ENCODE peak calls at places on chromosomes 2 and 18, in six cellular contexts. P, M, A, Z, G and Q are unnamed samples.

GRCh38 chr2:33804155-33804554 is 205.1 kb upstream of the FAM98A start:
- DNase-seq in M (no peak), A (no peak), P (no peak), G (no peak), Z (no peak), Q (no peak)

GRCh38 chr2:201450910-201451329 is 338 bp downstream of the TRAK2 start:
- DNase-seq in Z (peak), M (no peak), A (peak), P (no peak), G (peak), Q (no peak)

GRCh38 chr2:201257381-201257940 is 2.9 kb upstream of the CASP8 start:
- DNase-seq in P (peak), G (no peak), A (no peak), Z (no peak), M (no peak), Q (no peak)

GRCh38 chr18:48944634-48945033 is 6.1 kb downstream of the SMAD7 start:
- DNase-seq in Z (peak), P (no peak), A (no peak), G (no peak), M (no peak), Q (no peak)

GRCh38 chr2:27051902-27052645 is 606 bp downstream of the AGBL5 start:
- DNase-seq in A (no peak), G (no peak), M (peak), P (peak), Z (peak), Q (peak)

GRCh38 chr2:26430826-26431225 is 29.1 kb downstream of the DRC1 start:
- DNase-seq in Z (peak), A (no peak), P (no peak), G (peak), M (no peak), Q (no peak)

GRCh38 chr18:3869848-3870247 is 419.9 kb downstream of the TGIF1 start:
- DNase-seq in G (peak), P (no peak), A (peak), M (no peak), Z (peak), Q (peak)

GRCh38 chr18:48358868-48359267 is 50.3 kb downstream of the ZBTB7C start:
- DNase-seq in M (peak), Z (no peak), A (no peak), P (no peak), G (no peak), Q (no peak)

GRCh38 chr2:28469304-28469703 is 26.6 kb upstream of the PLB1 start:
- DNase-seq in G (peak), P (no peak), Z (peak), A (peak), M (peak), Q (peak)

GRCh38 chr2:47607315-47608061 is 175.5 kb upstream of the MSH6 start:
- DNase-seq in M (no peak), G (no peak), Z (no peak), P (no peak), A (no peak), Q (no peak)

GRCh38 chr18:25282922-25283703 is 68.9 kb downstream of the ZNF521 start:
- DNase-seq in G (no peak), P (no peak), M (no peak), Z (no peak), A (no peak), Q (no peak)

GRCh38 chr2:108220191-108220590 is 19.6 kb upstream of the SULT1C3 start:
- DNase-seq in Z (no peak), A (no peak), G (no peak), M (no peak), P (no peak), Q (no peak)

GRCh38 chr2:241507430-241508239 is 749 bp downstream of the STK25 start:
- DNase-seq in A (peak), M (no peak), P (peak), G (peak), Z (peak), Q (peak)

GRCh38 chr2:27940090-27940671 is 49.7 kb downstream of the BABAM2 start:
- DNase-seq in Z (no peak), A (no peak), M (no peak), G (no peak), P (no peak), Q (no peak)

GRCh38 chr2:41267929-41268659 is 779.7 kb upstream of the PKDCC start:
- DNase-seq in Z (no peak), G (no peak), M (no peak), P (no peak), A (no peak), Q (no peak)

GRCh38 chr18:12742453-12742852 is 39.6 kb downstream of the PSMG2 start:
- DNase-seq in P (no peak), M (no peak), G (peak), A (peak), Z (peak), Q (peak)

GRCh38 chr18:47846431-47846830 is 84.0 kb downstream of the SMAD2 start:
- DNase-seq in M (no peak), A (no peak), Z (no peak), P (no peak), G (no peak), Q (no peak)

GRCh38 chr2:127453392-127454171 is 35.4 kb downstream of the PROC start:
- DNase-seq in P (no peak), Z (no peak), G (peak), A (no peak), M (no peak), Q (peak)
- TF ChIP-seq CTCF in P (no peak), Z (peak), G (peak), A (no peak), M (no peak), Q (no peak)

DNA sequence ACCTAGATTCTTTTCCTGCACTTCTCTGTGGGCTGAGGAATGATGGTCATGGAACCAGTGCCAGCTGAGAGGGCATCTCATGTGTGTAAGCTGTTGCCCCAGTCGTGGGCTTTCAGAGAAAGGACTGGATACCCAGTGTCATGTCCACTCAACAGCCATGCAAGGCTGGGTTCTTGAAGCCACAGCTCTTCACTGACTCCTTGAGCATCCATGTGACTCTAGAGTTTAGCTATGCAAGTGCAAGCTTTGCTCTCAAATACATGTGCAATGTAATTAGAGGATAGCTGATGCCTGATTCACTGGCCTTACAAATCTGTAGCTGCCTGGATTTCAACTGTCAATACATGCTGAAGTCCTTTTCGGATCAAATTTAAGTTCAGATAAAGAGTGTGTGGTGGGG is 46.8 kb upstream of the EML6 start:
- DNase-seq in A (no peak), Z (no peak), P (no peak), M (no peak), G (no peak), Q (no peak)
- TF ChIP-seq CTCF in A (no peak), Z (no peak), P (no peak), M (no peak), G (no peak), Q (no peak)

GRCh38 chr18:34729264-34729663 is 19.2 kb downstream of the DTNA start:
- DNase-seq in M (no peak), P (no peak), G (peak), Z (peak), A (peak), Q (peak)
- TF ChIP-seq CTCF in M (peak), P (peak), G (peak), Z (peak), A (peak), Q (peak)

DNA sequence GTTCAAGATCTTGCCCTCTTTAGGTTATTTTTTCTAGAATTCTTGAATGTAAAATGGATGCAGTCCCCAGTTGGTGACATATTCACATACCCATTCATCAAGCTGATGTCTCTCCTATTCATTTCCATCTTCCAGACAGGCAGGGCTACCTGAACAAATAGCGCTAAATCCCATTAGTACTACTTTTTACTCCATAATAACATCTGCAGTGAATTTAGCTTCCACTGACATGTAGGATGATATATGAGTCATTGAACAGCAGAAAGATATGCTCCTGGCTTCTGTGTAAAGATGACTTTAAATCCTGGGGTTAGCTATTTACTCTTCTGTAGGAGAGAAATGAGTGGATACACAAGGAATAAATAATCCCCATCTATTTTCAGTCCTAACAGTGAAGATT is 194.7 kb downstream of the RND3 start:
- DNase-seq in P (no peak), G (peak), Z (peak), A (no peak), M (no peak), Q (no peak)
- TF ChIP-seq CTCF in P (no peak), G (no peak), Z (no peak), A (no peak), M (no peak), Q (no peak)

DNA sequence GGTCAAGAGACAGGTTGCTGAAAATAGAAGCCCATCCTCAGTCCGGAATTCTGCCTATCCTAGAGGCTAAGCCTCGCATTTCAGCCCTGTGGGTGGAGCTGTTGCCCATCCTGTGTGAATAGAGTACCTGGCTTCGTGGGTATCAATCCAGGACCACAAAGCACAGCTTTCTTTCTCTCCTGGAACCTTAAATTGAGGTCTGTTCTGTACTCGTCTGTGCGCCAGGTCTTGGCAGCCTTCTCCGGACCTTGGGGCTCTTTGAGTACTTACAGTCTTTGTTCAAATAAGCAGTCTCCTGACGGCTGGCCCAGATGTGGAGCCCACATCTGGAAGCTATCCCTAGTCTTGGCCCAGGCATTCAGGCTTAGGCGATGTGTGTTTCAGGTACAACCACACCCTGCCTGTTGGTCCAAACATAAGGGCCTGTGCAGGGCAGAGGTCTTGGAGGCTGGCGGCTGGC is 294.3 kb downstream of the BCL2 start:
- DNase-seq in Z (peak), P (no peak), A (no peak), G (no peak), M (no peak), Q (peak)
- TF ChIP-seq CTCF in Z (peak), P (peak), A (peak), G (peak), M (no peak), Q (peak)